ENCODE peak calls at places on chromosomes 7 and 10, in eight cellular contexts. N is GM06990, Z is AG04450, V is WERI-Rb-1, S is psoas muscle, W is PC-3, E is MCF 10A, D is osteocyte. P is an unnamed sample.

GRCh38 chr7:39624935-39625694 is 1.7 kb downstream of the RALA start:
- DNase-seq in E (no peak), W (peak; percentile 13), Z (no peak), D (no peak), V (no peak), S (no peak), N (no peak), P (no peak)

GRCh38 chr7:30926323-30926722 is 14.7 kb downstream of the AQP1 start:
- DNase-seq in D (peak; percentile 49), V (no peak), Z (no peak), S (no peak), W (no peak), N (no peak), E (no peak), P (no peak)

GRCh38 chr10:23439920-23440875 is 1.3 kb downstream of the OTUD1 start:
- DNase-seq in V (peak; percentile 8), N (peak; percentile 45), W (peak; percentile 53), Z (no peak), S (peak; percentile 38), D (no peak), E (peak; percentile 59), P (peak; percentile 50)

GRCh38 chr7:2953588-2954407 is 89.9 kb downstream of the CARD11 start:
- DNase-seq in E (no peak), S (no peak), V (peak; percentile 58), D (no peak), W (no peak), Z (no peak), N (no peak), P (no peak)

GRCh38 chr7:80142853-80143580 is 8.4 kb downstream of the GNAI1 start:
- DNase-seq in S (no peak), Z (no peak), N (no peak), W (no peak), D (no peak), E (no peak), V (no peak), P (no peak)

GRCh38 chr10:28532223-28532508 is 752 bp upstream of the WAC start:
- DNase-seq in D (no peak), S (no peak), Z (peak; percentile 6), W (peak; percentile 6), E (no peak), N (no peak), V (no peak), P (peak; percentile 55)

GRCh38 chr7:43289826-43290225 is 177.4 kb downstream of the HECW1 start:
- DNase-seq in W (no peak), V (no peak), Z (no peak), S (no peak), N (no peak), D (no peak), E (no peak), P (no peak)

GRCh38 chr7:115561341-115562110 is 469.0 kb downstream of the TFEC start:
- DNase-seq in S (no peak), D (no peak), N (no peak), W (peak; percentile 47), V (no peak), Z (peak; percentile 15), E (no peak), P (no peak)

GRCh38 chr10:5466451-5466996 is 32.8 kb downstream of the CALML5 start:
- DNase-seq in N (no peak), Z (peak; percentile 68), V (no peak), W (peak; percentile 73), D (no peak), S (no peak), E (peak; percentile 91), P (peak; percentile 97)

GRCh38 chr10:130493021-130493420 is 356.8 kb downstream of the GLRX3 start:
- DNase-seq in S (no peak), V (peak; percentile 52), E (no peak), D (no peak), W (no peak), Z (no peak), N (no peak), P (no peak)

GRCh38 chr7:148442933-148443332 is 147.6 kb upstream of the C7orf33 start:
- DNase-seq in E (no peak), N (no peak), D (no peak), S (no peak), V (no peak), Z (no peak), W (no peak), P (no peak)

GRCh38 chr7:66265566-66265965 is 60.4 kb downstream of the TPST1 start:
- DNase-seq in V (no peak), W (peak; percentile 25), Z (no peak), E (peak; percentile 47), N (no peak), D (no peak), S (no peak), P (peak; percentile 32)

GRCh38 chr10:3425713-3426112 is 253.1 kb upstream of the PITRM1 start:
- DNase-seq in Z (no peak), E (no peak), S (no peak), D (no peak), W (no peak), N (no peak), V (no peak), P (no peak)

GRCh38 chr7:113464096-113464855 is 345.9 kb upstream of the SMIM30 start:
- DNase-seq in E (no peak), W (no peak), V (no peak), N (no peak), S (no peak), D (no peak), Z (no peak), P (no peak)

GRCh38 chr7:149558149-149558861 is 60.7 kb upstream of the ZNF746 start:
- DNase-seq in S (no peak), W (peak; percentile 95), V (no peak), Z (peak; percentile 11), E (peak; percentile 67), D (no peak), N (no peak), P (peak; percentile 85)

GRCh38 chr7:91191771-91192170 is 72.5 kb upstream of the FZD1 start:
- DNase-seq in W (no peak), E (no peak), Z (no peak), S (no peak), D (no peak), N (no peak), V (no peak), P (no peak)

GRCh38 chr10:124829447-124830115 is 28.0 kb downstream of the ABRAXAS2 start:
- DNase-seq in W (no peak), D (no peak), E (no peak), V (no peak), S (no peak), N (no peak), Z (no peak), P (no peak)

GRCh38 chr10:114518401-114519305 is 114.4 kb upstream of the AFAP1L2 start:
- DNase-seq in Z (no peak), V (no peak), S (no peak), E (no peak), W (peak; percentile 80), D (no peak), N (no peak), P (peak; percentile 82)

GRCh38 chr10:34627331-34627730 is 187.8 kb downstream of the PARD3 start:
- DNase-seq in Z (no peak), N (peak; percentile 70), S (no peak), W (no peak), D (no peak), E (no peak), V (no peak), P (no peak)

GRCh38 chr10:124301736-124302135 is 117.0 kb downstream of the OAT start:
- DNase-seq in E (no peak), W (no peak), S (no peak), V (no peak), N (no peak), Z (no peak), D (no peak), P (peak; percentile 46)

GRCh38 chr7:2326960-2327359 is 12.7 kb upstream of the SNX8 start:
- DNase-seq in Z (no peak), W (no peak), V (no peak), D (no peak), S (no peak), N (no peak), E (no peak), P (no peak)

GRCh38 chr7:89655946-89656345 is 498.3 kb upstream of the STEAP1 start:
- DNase-seq in D (no peak), V (no peak), W (no peak), S (no peak), Z (no peak), N (no peak), E (no peak), P (no peak)

GRCh38 chr7:7562736-7563135 is 3.9 kb upstream of the MIOS start:
- DNase-seq in S (no peak), N (no peak), E (no peak), W (no peak), V (no peak), D (no peak), Z (no peak), P (no peak)

GRCh38 chr7:134693256-134693655 is 46.6 kb downstream of the BPGM start:
- DNase-seq in D (no peak), E (peak; percentile 82), V (no peak), N (no peak), W (peak; percentile 66), Z (peak; percentile 71), S (peak; percentile 37), P (peak; percentile 91)
- TF ChIP-seq CTCF in D (no peak), E (no peak), V (no peak), N (no peak), W (no peak), Z (no peak), S (no peak), P (no peak)

GRCh38 chr7:17773289-17773626 is 167.0 kb downstream of the SNX13 start:
- DNase-seq in E (peak; percentile 91), S (no peak), N (no peak), W (peak; percentile 76), D (no peak), V (no peak), Z (peak; percentile 43), P (peak; percentile 95)

GRCh38 chr7:17771901-17772408 is 168.3 kb downstream of the SNX13 start:
- DNase-seq in E (no peak), W (no peak), N (no peak), S (no peak), V (no peak), D (no peak), Z (no peak), P (no peak)

GRCh38 chr7:17772581-17773288 is 167.6 kb downstream of the SNX13 start:
- DNase-seq in W (no peak), D (no peak), Z (no peak), V (no peak), E (no peak), S (no peak), N (peak; percentile 6), P (no peak)

GRCh38 chr7:17774701-17775288 is 165.5 kb downstream of the SNX13 start:
- DNase-seq in N (no peak), S (no peak), E (no peak), V (no peak), Z (no peak), W (no peak), D (no peak), P (no peak)

GRCh38 chr7:17774248-17774647 is 166.0 kb downstream of the SNX13 start:
- DNase-seq in W (peak; percentile 78), V (no peak), S (no peak), D (no peak), N (no peak), Z (peak; percentile 26), E (peak; percentile 71), P (peak; percentile 79)
- TF ChIP-seq CTCF in W (no peak), V (no peak), S (no peak), D (no peak), N (no peak), Z (no peak), E (no peak), P (peak; percentile 3)

GRCh38 chr7:141231018-141231792 is 157.3 kb downstream of the TMEM178B start:
- DNase-seq in Z (no peak), V (peak; percentile 44), D (no peak), N (no peak), S (no peak), E (peak; percentile 32), W (peak; percentile 50), P (peak; percentile 6)
- TF ChIP-seq CTCF in Z (peak; percentile 28), V (peak; percentile 79), D (peak; percentile 48), N (peak; percentile 35), S (peak; percentile 25), E (no peak), W (peak; percentile 52), P (no peak)

GRCh38 chr7:138885383-138886147 is 87.6 kb upstream of the ATP6V0A4 start:
- DNase-seq in Z (no peak), V (no peak), S (no peak), W (peak; percentile 34), D (no peak), N (no peak), E (no peak), P (no peak)
- TF ChIP-seq CTCF in Z (peak; percentile 28), V (peak; percentile 39), S (no peak), W (peak; percentile 36), D (no peak), N (no peak), E (no peak), P (peak; percentile 22)

P was measured in epithelial cell of esophagus.